ENCODE peak calls at places on chromosome 1, in four cellular contexts. Z is ascending aorta, I is H7, W is endodermal cell. S is an unnamed sample.

GRCh38 chr1:178938959-178939317 is 68.1 kb upstream of the ANGPTL1 start:
- DNase-seq in Z (peak; percentile 93), I (peak; percentile 33), W (no peak), S (no peak)

GRCh38 chr1:47444578-47445465 is 7.0 kb downstream of the FOXD2 start:
- DNase-seq in Z (no peak), I (peak; percentile 82), W (peak; percentile 81), S (no peak)

GRCh38 chr1:234613992-234614584 is 4.1 kb upstream of the IRF2BP2 start:
- DNase-seq in Z (no peak), I (no peak), W (no peak), S (no peak)

GRCh38 chr1:200448034-200448762 is 38.4 kb upstream of the ZNF281 start:
- DNase-seq in Z (no peak), I (no peak), W (no peak), S (no peak)

GRCh38 chr1:201764166-201764565 is 64.8 kb upstream of the IPO9 start:
- DNase-seq in Z (no peak), I (no peak), W (no peak), S (no peak)

GRCh38 chr1:6991271-6991670 is 206.0 kb downstream of the CAMTA1 start:
- DNase-seq in Z (no peak), I (no peak), W (no peak), S (peak; percentile 73)

GRCh38 chr1:222926566-222926965 is 111.7 kb downstream of the DISP1 start:
- DNase-seq in Z (no peak), I (no peak), W (peak; percentile 48), S (peak; percentile 77)

GRCh38 chr1:155086182-155086741 is 7.6 kb downstream of the EFNA3 start:
- DNase-seq in Z (peak; percentile 87), I (peak; percentile 95), W (peak; percentile 95), S (peak; percentile 65)

GRCh38 chr1:56644941-56645662 is at the start of gene PRKAA2:
- DNase-seq in Z (peak; percentile 64), I (peak; percentile 86), W (peak; percentile 87), S (peak; percentile 52)

GRCh38 chr1:56644064-56644940 is 812 bp upstream of the PRKAA2 start:
- DNase-seq in Z (no peak), I (no peak), W (no peak), S (peak; percentile 47)

GRCh38 chr1:56647106-56647505 is 2.0 kb downstream of the PRKAA2 start:
- DNase-seq in Z (no peak), I (no peak), W (no peak), S (no peak)

GRCh38 chr1:56643661-56644060 is 1.5 kb upstream of the PRKAA2 start:
- DNase-seq in Z (no peak), I (no peak), W (no peak), S (no peak)

GRCh38 chr1:56645663-56646330 is 683 bp downstream of the PRKAA2 start:
- DNase-seq in Z (no peak), I (peak; percentile 48), W (peak; percentile 78), S (peak; percentile 44)
- H3K4me3 ChIP-seq in Z (peak overlapping the region; percentile 94), I (peak overlapping the region; percentile 87), W (peak overlapping the region; percentile 85), S (peak overlapping the region; percentile 82)

GRCh38 chr1:34645919-34646318 is 108.9 kb upstream of the GJB5 start:
- DNase-seq in Z (no peak), I (no peak), W (no peak), S (peak; percentile 8)
- H3K27me3 ChIP-seq in Z (no peaks in the 10 kb centered on the region), I (no peaks in the 10 kb centered on the region), W (no peaks in the 10 kb centered on the region), S (peaks cover 89% of the 10 kb centered on the region)

GRCh38 chr1:65423884-65424655 is 3.6 kb downstream of the LEPR start:
- DNase-seq in Z (no peak), I (no peak), W (no peak), S (peak; percentile 93)

GRCh38 chr1:65419681-65420589 is 533 bp upstream of the LEPR start:
- DNase-seq in Z (peak; percentile 99), I (peak; percentile 96), W (peak; percentile 100), S (peak; percentile 98)

GRCh38 chr1:65420590-65421340 is at the start of the genes LEPR and LEPROT:
- DNase-seq in Z (no peak), I (peak; percentile 94), W (no peak), S (peak; percentile 45)

GRCh38 chr1:65421341-65422174 is 1.1 kb downstream of the LEPR start:
- DNase-seq in Z (no peak), I (no peak), W (no peak), S (no peak)

DNA sequence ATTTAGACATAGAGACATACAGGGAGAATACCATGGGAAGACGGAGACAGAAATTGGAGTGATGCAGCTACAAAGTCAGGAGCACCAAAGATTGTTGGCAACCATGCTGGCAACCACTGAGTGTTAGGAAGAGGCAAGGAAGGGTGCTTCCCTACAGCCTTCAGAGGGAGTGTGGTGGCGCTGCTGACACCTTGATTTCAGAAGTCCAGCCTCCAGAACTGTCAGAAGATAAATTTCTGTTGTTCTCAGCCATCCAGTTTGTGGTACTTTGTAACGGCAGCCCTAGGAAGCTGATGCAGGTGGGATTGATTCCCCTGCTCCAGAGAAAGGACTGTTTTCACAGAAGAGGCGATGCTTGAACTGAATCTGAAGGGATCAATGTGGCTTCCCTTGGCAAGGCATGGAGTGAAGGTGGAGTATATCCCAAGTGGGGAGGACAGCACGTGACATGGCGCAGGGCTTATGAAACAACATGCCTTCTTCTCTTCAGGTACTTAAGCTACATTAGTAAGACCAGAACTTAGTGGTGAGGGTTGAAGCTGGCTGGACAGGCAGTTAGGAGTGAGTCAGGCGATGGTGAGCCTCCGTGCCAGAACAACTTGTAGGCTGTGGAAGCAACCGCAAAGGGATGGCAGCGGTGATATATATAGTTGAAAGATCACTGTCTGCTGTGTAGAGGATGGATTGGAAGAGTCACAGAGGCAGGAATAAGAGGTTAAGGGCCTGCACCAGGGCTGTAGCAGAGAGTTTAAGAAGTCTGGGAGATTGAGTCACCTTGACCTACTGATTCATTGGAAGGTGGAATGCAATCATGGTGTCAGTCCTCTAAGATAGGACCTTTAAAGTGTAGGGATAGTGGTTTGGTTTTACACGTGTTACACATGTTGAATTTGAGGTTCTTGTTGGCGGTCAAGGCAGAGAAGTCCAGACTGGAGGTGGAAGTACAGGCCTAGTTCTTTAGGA is 2.1 kb downstream of the LEPR start:
- DNase-seq in Z (no peak), I (no peak), W (no peak), S (peak; percentile 31)
- H3K4me3 ChIP-seq in Z (peak overlapping the region; percentile 85), I (no peak overlapping the region), W (peak overlapping the region; percentile 96), S (peak overlapping the region; percentile 86)

GRCh38 chr1:156368889-156369684 is at the start of gene RHBG:
- DNase-seq in Z (no peak), I (peak; percentile 96), W (peak; percentile 94), S (peak; percentile 72)
- H3K27me3 ChIP-seq in Z (no peaks in the 10 kb centered on the region), I (peaks cover 10% of the 10 kb centered on the region), W (peaks cover 30% of the 10 kb centered on the region), S (no peaks in the 10 kb centered on the region)

GRCh38 chr1:16229976-16230740 is 6.8 kb downstream of the CPLANE2 start:
- DNase-seq in Z (no peak), I (peak; percentile 39), W (no peak), S (no peak)

GRCh38 chr1:16226129-16226494 is 10.9 kb downstream of the CPLANE2 start:
- DNase-seq in Z (no peak), I (peak; percentile 47), W (no peak), S (no peak)

GRCh38 chr1:16224472-16224871 is 12.0 kb upstream of the ARHGEF19 start:
- DNase-seq in Z (no peak), I (no peak), W (peak; percentile 26), S (no peak)

GRCh38 chr1:16230744-16231143 is 6.2 kb downstream of the CPLANE2 start:
- DNase-seq in Z (no peak), I (peak; percentile 46), W (no peak), S (no peak)

DNA sequence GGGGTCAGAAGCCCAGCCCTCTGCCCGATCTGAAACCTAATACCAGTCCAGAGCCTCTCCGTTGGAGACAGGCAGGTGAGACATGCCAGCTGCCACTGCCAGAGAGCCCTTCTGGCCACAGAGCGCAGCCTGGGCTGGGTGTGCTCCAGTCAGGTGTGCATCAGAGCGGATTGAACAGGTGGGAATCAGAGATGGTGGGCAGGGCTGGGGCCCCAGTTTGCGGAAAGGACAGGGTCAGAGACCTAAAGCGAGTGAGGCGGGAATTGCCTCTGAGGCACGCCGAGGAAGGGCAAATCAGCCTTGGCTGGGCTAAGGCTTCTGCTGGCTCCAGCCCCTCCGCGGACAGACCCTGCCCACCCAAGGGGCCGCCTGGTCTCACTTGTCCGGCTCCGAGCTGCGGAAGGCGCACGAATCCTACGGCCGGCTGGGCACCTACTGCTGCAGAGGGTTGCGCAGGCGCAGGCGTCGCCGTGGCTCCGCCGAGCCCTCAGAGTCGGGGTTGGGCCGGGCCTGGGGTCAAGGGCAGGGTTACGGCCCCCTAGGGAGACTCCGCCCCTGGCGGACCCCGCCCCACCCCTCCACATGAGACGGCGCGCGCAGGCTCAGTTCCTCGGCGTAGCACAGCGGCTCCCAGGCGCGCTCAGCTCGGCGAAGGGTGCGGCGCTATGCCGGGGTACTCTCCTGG is 10.3 kb downstream of the CPLANE2 start:
- DNase-seq in Z (no peak), I (peak; percentile 100), W (peak; percentile 97), S (no peak)
- H3K4me3 ChIP-seq in Z (peak overlapping the region; percentile 40), I (peak overlapping the region; percentile 69), W (peak overlapping the region; percentile 84), S (no peak overlapping the region)

S was measured in PC-3.